ENCODE peak calls at places on chromosomes 11 and 22, in five cellular contexts. T is skeletal muscle cell; Q is CD4-positive, alpha-beta memory T cell; S is left ventricle myocardium inferior; I is ovary. W is an unnamed sample.

GRCh38 chr22:47322854-47323253 is 560.4 kb downstream of the TBC1D22A start:
- DNase-seq in T (no peak), I (no peak), Q (no peak), S (no peak), W (no peak)

GRCh38 chr11:102928247-102928646 is 27.3 kb downstream of the MMP13 start:
- DNase-seq in S (no peak), T (no peak), I (no peak), Q (no peak), W (no peak)

GRCh38 chr11:42054351-42054750 is 594.9 kb upstream of the LRRC4C start:
- DNase-seq in Q (no peak), S (no peak), I (no peak), T (no peak), W (no peak)

GRCh38 chr11:15117751-15118150 is 3.0 kb downstream of the INSC start:
- DNase-seq in S (no peak), T (no peak), I (no peak), Q (no peak), W (no peak)

GRCh38 chr11:88312665-88313064 is 24.9 kb downstream of the CTSC start:
- DNase-seq in T (no peak), S (no peak), Q (no peak), I (no peak), W (no peak)

GRCh38 chr11:87301785-87302540 is 264.2 kb downstream of the TMEM135 start:
- DNase-seq in T (no peak), S (no peak), I (no peak), Q (no peak), W (no peak)

GRCh38 chr11:109026891-109027489 is 362.1 kb downstream of the DDX10 start:
- DNase-seq in T (no peak), I (no peak), Q (no peak), S (no peak), W (no peak)

GRCh38 chr11:60625262-60625661 is 74.2 kb upstream of the MS4A8 start:
- DNase-seq in I (no peak), S (no peak), T (peak; percentile 2), Q (no peak), W (no peak)

GRCh38 chr11:114358711-114359110 is 41.6 kb downstream of the C11orf71 start:
- DNase-seq in I (no peak), Q (no peak), T (no peak), S (no peak), W (no peak)

GRCh38 chr11:67434395-67434881 is 3.0 kb downstream of the PTPRCAP start:
- DNase-seq in S (no peak), I (no peak), T (no peak), Q (no peak), W (no peak)

GRCh38 chr22:47014636-47014930 is 252.1 kb downstream of the TBC1D22A start:
- DNase-seq in I (no peak), T (no peak), Q (no peak), S (no peak), W (no peak)

GRCh38 chr22:39332441-39333064 is 13.1 kb upstream of the RPL3 start:
- DNase-seq in T (no peak), Q (no peak), S (no peak), I (no peak), W (no peak)

GRCh38 chr11:80365315-80365714 is 924.5 kb upstream of the TENM4 start:
- DNase-seq in T (no peak), S (no peak), Q (no peak), I (no peak), W (no peak)

GRCh38 chr11:69212121-69213110 is 56.7 kb downstream of the SMIM38 start:
- DNase-seq in I (no peak), Q (no peak), T (no peak), S (no peak), W (no peak)

GRCh38 chr11:19903620-19904069 is 191.0 kb downstream of the NAV2 start:
- DNase-seq in T (peak; percentile 42), S (peak; percentile 54), Q (peak; percentile 8), I (peak; percentile 80), W (peak; percentile 75)

GRCh38 chr11:36565033-36565610 is 2.7 kb upstream of the RAG1 start:
- DNase-seq in T (no peak), S (no peak), Q (no peak), I (no peak), W (no peak)

GRCh38 chr11:3920148-3920852 is 64.8 kb downstream of the STIM1 start:
- DNase-seq in S (no peak), T (peak; percentile 25), I (no peak), Q (peak; percentile 36), W (peak; percentile 45)

GRCh38 chr11:14185461-14185860 is 173.5 kb downstream of the RRAS2 start:
- DNase-seq in Q (no peak), T (no peak), I (no peak), S (no peak), W (no peak)

GRCh38 chr11:32145282-32145681 is 54.4 kb downstream of the RCN1 start:
- DNase-seq in T (no peak), S (no peak), I (no peak), Q (no peak), W (no peak)

GRCh38 chr22:47248925-47249324 is 486.5 kb downstream of the TBC1D22A start:
- DNase-seq in S (no peak), I (no peak), Q (no peak), T (no peak), W (no peak)

W was measured in uterus.